ENCODE peak calls at places on chromosome 5, in six cellular contexts. T, B, S, U, K and I are unnamed samples.
A peak's percentile ranks its signal among the peaks of the same experiment; 100 is the strongest.

GRCh38 chr5:73692166-73692640 is 66.2 kb downstream of the ARHGEF28 start:
- DNase-seq in T (no peak), B (no peak), S (no peak), U (no peak), K (peak; percentile 93), I (peak; percentile 41)

GRCh38 chr5:177472460-177473441 is 683 bp downstream of the DBN1 start:
- DNase-seq in T (peak; percentile 84), B (no peak), S (peak; percentile 78), U (peak; percentile 81), K (peak; percentile 53), I (no peak)

GRCh38 chr5:73668017-73668416 is 42.0 kb downstream of the ARHGEF28 start:
- DNase-seq in T (no peak), B (no peak), S (no peak), U (no peak), K (no peak), I (no peak)

GRCh38 chr5:150158170-150158949 is 2.7 kb upstream of the PDGFRB start:
- DNase-seq in T (no peak), B (no peak), S (no peak), U (no peak), K (peak; percentile 36), I (no peak)

GRCh38 chr5:99019812-99020697 is 91.2 kb upstream of the CHD1 start:
- DNase-seq in T (no peak), B (no peak), S (no peak), U (no peak), K (peak; percentile 95), I (peak; percentile 88)

GRCh38 chr5:140828402-140828737 is 610 bp downstream of the PCDHA6 start:
- DNase-seq in T (no peak), B (no peak), S (peak; percentile 31), U (no peak), K (no peak), I (no peak)

GRCh38 chr5:83586874-83587776 is 115.6 kb downstream of the VCAN start:
- DNase-seq in T (no peak), B (no peak), S (no peak), U (no peak), K (peak; percentile 43), I (no peak)

GRCh38 chr5:82707741-82708140 is 369.5 kb downstream of the TMEM167A start:
- DNase-seq in T (no peak), B (no peak), S (no peak), U (no peak), K (peak; percentile 74), I (no peak)

GRCh38 chr5:169637085-169637855 is at the start of gene DOCK2:
- DNase-seq in T (peak; percentile 21), B (peak; percentile 71), S (no peak), U (peak; percentile 61), K (no peak), I (no peak)

GRCh38 chr5:174608631-174609097 is 115.7 kb upstream of the MSX2 start:
- DNase-seq in T (peak; percentile 39), B (peak; percentile 64), S (peak; percentile 28), U (peak; percentile 83), K (peak; percentile 63), I (no peak)

GRCh38 chr5:75933489-75933888 is 149.7 kb upstream of the SV2C start:
- DNase-seq in T (no peak), B (no peak), S (peak; percentile 28), U (no peak), K (no peak), I (no peak)

GRCh38 chr5:67512758-67513157 is 316.2 kb upstream of the CD180 start:
- DNase-seq in T (no peak), B (no peak), S (no peak), U (no peak), K (no peak), I (no peak)

GRCh38 chr5:96123418-96123817 is 161.8 kb upstream of the ELL2 start:
- DNase-seq in T (no peak), B (no peak), S (no peak), U (no peak), K (no peak), I (no peak)

GRCh38 chr5:122756263-122756911 is 18.5 kb upstream of the SNX2 start:
- DNase-seq in T (no peak), B (no peak), S (no peak), U (no peak), K (peak; percentile 72), I (peak; percentile 31)

GRCh38 chr5:175809531-175810121 is 61.8 kb upstream of the CPLX2 start:
- DNase-seq in T (no peak), B (no peak), S (no peak), U (no peak), K (peak; percentile 85), I (peak; percentile 86)

GRCh38 chr5:55897206-55897894 is 46.2 kb downstream of the IL31RA start:
- DNase-seq in T (no peak), B (no peak), S (no peak), U (no peak), K (no peak), I (no peak)

GRCh38 chr5:96516631-96517071 is 83.6 kb upstream of the PCSK1 start:
- DNase-seq in T (no peak), B (no peak), S (no peak), U (no peak), K (peak; percentile 72), I (no peak)

GRCh38 chr5:172798422-172799215 is 27.6 kb upstream of the DUSP1 start:
- DNase-seq in T (no peak), B (no peak), S (no peak), U (no peak), K (peak; percentile 95), I (peak; percentile 91)

GRCh38 chr5:36323926-36324781 is 22.5 kb upstream of the RANBP3L start:
- DNase-seq in T (no peak), B (no peak), S (no peak), U (no peak), K (no peak), I (no peak)

GRCh38 chr5:102865510-102866314 is 110.6 kb downstream of the PAM start:
- DNase-seq in T (peak; percentile 92), B (peak; percentile 78), S (peak; percentile 81), U (peak; percentile 80), K (peak; percentile 89), I (peak; percentile 62)

GRCh38 chr5:156474251-156474650 is 147.3 kb downstream of the SGCD start:
- DNase-seq in T (peak; percentile 13), B (peak; percentile 60), S (peak; percentile 62), U (no peak), K (peak; percentile 40), I (no peak)

GRCh38 chr5:132635873-132636272 is 22.1 kb upstream of the IL13 start:
- DNase-seq in T (no peak), B (no peak), S (no peak), U (no peak), K (no peak), I (no peak)

GRCh38 chr5:5078009-5078897 is 61.9 kb upstream of the ADAMTS16 start:
- DNase-seq in T (peak; percentile 24), B (no peak), S (no peak), U (no peak), K (no peak), I (no peak)

GRCh38 chr5:135426102-135427082 is 20.8 kb downstream of the DCANP1 start:
- DNase-seq in T (peak; percentile 58), B (no peak), S (peak; percentile 76), U (no peak), K (peak; percentile 41), I (no peak)

GRCh38 chr5:143086851-143087637 is 316.4 kb downstream of the NR3C1 start:
- DNase-seq in T (no peak), B (no peak), S (peak; percentile 23), U (no peak), K (peak; percentile 53), I (peak; percentile 80)

GRCh38 chr5:31317642-31318041 is 124.2 kb downstream of the CDH6 start:
- DNase-seq in T (peak; percentile 52), B (no peak), S (no peak), U (no peak), K (no peak), I (no peak)

DNA sequence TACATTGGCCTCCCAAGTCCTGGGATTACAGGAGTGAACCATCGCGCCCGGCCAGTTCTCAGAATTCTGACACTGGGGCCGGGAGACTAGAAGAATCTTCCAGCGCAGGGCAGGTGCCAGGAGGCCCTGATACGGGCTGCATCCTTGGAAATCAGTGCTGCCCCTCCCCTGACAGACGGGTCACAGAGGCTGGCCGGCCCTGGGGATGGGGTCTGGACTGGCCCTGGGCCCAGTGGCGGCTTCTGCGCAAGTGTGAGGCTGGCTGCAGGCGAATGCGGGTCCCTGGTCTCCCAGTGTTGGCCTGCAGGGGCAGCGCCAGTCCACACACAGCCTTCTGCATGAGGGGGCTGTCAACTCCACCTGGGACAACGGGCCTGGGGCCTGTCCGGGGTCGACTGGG is 831 bp upstream of the TBC1D9B start:
- DNase-seq in T (peak; percentile 75), B (no peak), S (peak; percentile 27), U (peak; percentile 80), K (no peak), I (no peak)
- TF ChIP-seq CTCF in T (peak; percentile 54), B (no peak), S (no peak), U (no peak), K (no peak), I (no peak)

GRCh38 chr5:270340-270739 is 1.1 kb upstream of the PDCD6 start:
- DNase-seq in T (peak; percentile 4), B (no peak), S (no peak), U (peak; percentile 66), K (no peak), I (no peak)
- H3K4me3 ChIP-seq in T (peak overlapping the region; percentile 79), B (peak overlapping the region; percentile 63), S (no peak overlapping the region), U (no peak overlapping the region), K (no peak overlapping the region), I (no peak overlapping the region)

GRCh38 chr5:146484714-146485391 is 31.1 kb downstream of the GPR151 start:
- DNase-seq in T (no peak), B (no peak), S (peak; percentile 5), U (no peak), K (no peak), I (no peak)

GRCh38 chr5:146494656-146495055 is 21.3 kb downstream of the GPR151 start:
- DNase-seq in T (no peak), B (no peak), S (no peak), U (no peak), K (no peak), I (no peak)

GRCh38 chr5:146490089-146490843 is 25.7 kb downstream of the GPR151 start:
- DNase-seq in T (no peak), B (no peak), S (no peak), U (no peak), K (no peak), I (no peak)
- H3K36me3 ChIP-seq in T (peaks cover 28% of the 10 kb centered on the region), B (peaks cover 29% of the 10 kb centered on the region), S (peaks cover 22% of the 10 kb centered on the region), U (peaks cover 7% of the 10 kb centered on the region), K (peaks cover 2% of the 10 kb centered on the region), I (no peaks in the 10 kb centered on the region)

DNA sequence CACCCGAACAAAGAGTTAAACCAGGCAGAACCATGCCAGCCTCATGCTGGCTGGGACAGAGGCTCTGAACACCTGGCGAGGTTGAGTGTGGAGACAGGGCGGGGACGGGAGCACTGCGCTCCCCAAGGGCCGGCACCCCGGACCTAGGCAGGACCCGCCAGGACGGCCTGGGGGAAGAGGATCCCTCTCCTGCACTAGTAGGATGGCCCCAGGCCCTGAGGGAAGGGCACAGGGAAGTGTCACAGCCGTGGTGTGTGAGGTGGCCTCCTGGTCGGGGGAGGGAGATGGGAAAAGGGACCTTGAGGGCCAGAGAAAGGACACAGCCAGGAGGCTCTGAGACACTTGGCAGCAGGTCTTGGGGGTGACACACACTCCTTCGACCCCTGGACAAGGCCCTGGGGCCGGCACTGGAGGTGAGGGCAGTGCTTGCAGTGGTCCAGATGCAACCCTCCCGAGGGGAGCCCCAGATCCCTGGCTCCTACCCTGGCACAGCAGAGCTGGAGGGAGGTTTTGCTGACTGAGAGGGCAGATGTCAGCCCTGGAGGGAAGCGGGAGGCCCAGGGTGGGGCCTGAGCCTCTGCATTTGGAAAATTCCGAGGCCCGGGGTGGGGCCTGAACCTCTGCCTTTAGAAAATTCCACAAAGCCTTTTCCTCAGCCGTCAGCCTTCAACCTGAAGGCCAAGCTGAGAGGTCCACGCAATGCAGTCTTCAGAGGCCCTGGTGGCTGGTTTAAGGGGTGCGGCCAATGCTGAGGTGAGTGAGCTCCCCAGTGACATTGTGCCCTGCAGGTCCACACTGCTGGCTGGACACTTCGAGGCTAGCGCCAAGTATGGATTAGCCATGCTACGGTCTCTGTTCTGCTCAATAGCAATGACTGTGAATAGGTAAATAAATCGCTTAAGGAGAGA is 24.8 kb upstream of the TERT start:
- DNase-seq in T (no peak), B (peak; percentile 54), S (no peak), U (no peak), K (no peak), I (no peak)
- TF ChIP-seq CTCF in T (no peak), B (no peak), S (no peak), U (no peak), K (no peak), I (no peak)